ENCODE peak calls at places on chromosomes 1 and 21, in four cellular contexts. K is ovary, J is cardiac fibroblast, Z is NAMALWA. R is an unnamed sample.

GRCh38 chr1:151583796-151584195 is 28.1 kb upstream of the SNX27 start:
- DNase-seq in J (no peak), K (no peak), Z (no peak), R (no peak)

GRCh38 chr1:186806477-186806876 is 22.3 kb upstream of the PLA2G4A start:
- DNase-seq in Z (no peak), J (peak; percentile 67), K (no peak), R (no peak)

GRCh38 chr1:109151146-109151545 is 37.2 kb downstream of the ELAPOR1 start:
- DNase-seq in K (peak; percentile 34), J (peak; percentile 67), Z (no peak), R (peak; percentile 16)

GRCh38 chr1:224182057-224182865 is 779 bp upstream of the DEGS1 start:
- DNase-seq in Z (no peak), K (no peak), J (no peak), R (no peak)

GRCh38 chr1:25568090-25568833 is 24.9 kb downstream of the LDLRAP1 start:
- DNase-seq in J (peak; percentile 62), K (peak; percentile 55), Z (no peak), R (no peak)

GRCh38 chr1:21622466-21623315 is 46.5 kb downstream of the RAP1GAP start:
- DNase-seq in J (no peak), Z (no peak), K (peak; percentile 72), R (peak; percentile 22)

GRCh38 chr1:196466656-196467055 is 141.6 kb downstream of the KCNT2 start:
- DNase-seq in K (no peak), J (peak; percentile 13), Z (no peak), R (no peak)

GRCh38 chr1:75172556-75172955 is 38.4 kb downstream of the LHX8 start:
- DNase-seq in Z (no peak), K (no peak), J (no peak), R (no peak)

GRCh38 chr1:205545001-205545919 is 40.8 kb downstream of the CDK18 start:
- DNase-seq in K (no peak), Z (no peak), J (no peak), R (no peak)

GRCh38 chr1:97340951-97341350 is 579.9 kb downstream of the DPYD start:
- DNase-seq in K (no peak), J (peak; percentile 80), Z (no peak), R (no peak)

GRCh38 chr1:240417317-240417716 is 194.6 kb downstream of the GREM2 start:
- DNase-seq in Z (no peak), J (no peak), K (no peak), R (no peak)

GRCh38 chr1:212218911-212219310 is 66.3 kb upstream of the PPP2R5A start:
- DNase-seq in K (no peak), Z (peak; percentile 57), J (peak; percentile 71), R (no peak)

GRCh38 chr1:190250368-190250767 is 227.3 kb downstream of the BRINP3 start:
- DNase-seq in J (no peak), Z (no peak), K (no peak), R (no peak)

GRCh38 chr1:244835276-244836134 is at the start of gene COX20:
- DNase-seq in J (peak; percentile 94), Z (peak; percentile 92), K (peak; percentile 95), R (no peak)

GRCh38 chr1:153631047-153632022 is 2.5 kb upstream of the CHTOP start:
- DNase-seq in J (no peak), Z (no peak), K (peak; percentile 26), R (no peak)

GRCh38 chr1:96519851-96520281 is 201.7 kb upstream of the PTBP2 start:
- DNase-seq in K (no peak), J (no peak), Z (no peak), R (peak; percentile 6)

GRCh38 chr1:114462963-114463362 is 48.0 kb downstream of the TRIM33 start:
- DNase-seq in Z (no peak), J (no peak), K (no peak), R (no peak)

GRCh38 chr1:27154991-27155781 is at the start of gene SLC9A1:
- DNase-seq in Z (peak; percentile 93), J (peak; percentile 96), K (peak; percentile 96), R (peak; percentile 96)

GRCh38 chr21:45868488-45868887 is 113.1 kb upstream of the COL6A1 start:
- DNase-seq in J (no peak), Z (no peak), K (peak; percentile 19), R (no peak)

GRCh38 chr21:33264561-33264960 is 1.6 kb upstream of the IL10RB start:
- DNase-seq in K (no peak), Z (no peak), J (no peak), R (no peak)